ENCODE peak calls at places on chromosomes 4 and X, in ten cellular contexts. O, X, B, C, D, U, Q, E, M and Y are unnamed samples. For H3K4me1, the result is how much of the 10 kb centered on the place peaks cover.

GRCh38 chr4:77959566-77960338 is 97.1 kb downstream of the MRPL1 start:
- ATAC-seq in O (no peak), X (peak), B (no peak), C (peak), D (no peak), U (peak), Q (peak), E (peak), M (peak), Y (no peak)

GRCh38 chr4:148229798-148230197 is 212.4 kb downstream of the NR3C2 start:
- ATAC-seq in O (no peak), X (no peak), B (no peak), C (no peak), D (no peak), U (no peak), Q (no peak), E (no peak), M (no peak), Y (no peak)

GRCh38 chrX:9923357-9923756 is 43.8 kb upstream of the CLDN34 start:
- ATAC-seq in O (no peak), X (no peak), B (no peak), C (no peak), D (peak), U (no peak), Q (no peak), E (no peak), M (no peak), Y (no peak)

GRCh38 chr4:145525291-145525740 is 43.7 kb downstream of the SMAD1 start:
- ATAC-seq in O (no peak), X (no peak), B (peak), C (no peak), D (no peak), U (no peak), Q (no peak), E (peak), M (no peak), Y (no peak)

GRCh38 chrX:40721489-40722106 is 13.7 kb downstream of the MED14 start:
- ATAC-seq in O (no peak), X (no peak), B (no peak), C (no peak), D (peak), U (no peak), Q (no peak), E (no peak), M (no peak), Y (no peak)

GRCh38 chr4:41232406-41232805 is 18.1 kb upstream of the APBB2 start:
- ATAC-seq in O (no peak), X (no peak), B (no peak), C (peak), D (no peak), U (peak), Q (no peak), E (no peak), M (no peak), Y (no peak)

GRCh38 chrX:43644124-43644701 is 11.9 kb upstream of the MAOA start:
- ATAC-seq in O (peak), X (peak), B (no peak), C (no peak), D (peak), U (no peak), Q (no peak), E (peak), M (peak), Y (no peak)

GRCh38 chr4:75666299-75666698 is 6.9 kb downstream of the G3BP2 start:
- ATAC-seq in O (no peak), X (no peak), B (no peak), C (no peak), D (no peak), U (no peak), Q (no peak), E (no peak), M (no peak), Y (no peak)

GRCh38 chr4:56532239-56532638 is 26.6 kb downstream of the ARL9 start:
- ATAC-seq in O (no peak), X (no peak), B (no peak), C (no peak), D (no peak), U (no peak), Q (no peak), E (no peak), M (no peak), Y (no peak)

GRCh38 chrX:7444967-7445366 is 297.0 kb upstream of the PUDP start:
- ATAC-seq in O (no peak), X (no peak), B (no peak), C (no peak), D (peak), U (no peak), Q (no peak), E (no peak), M (no peak), Y (no peak)

GRCh38 chr4:38384962-38385285 is 279.1 kb upstream of the KLF3 start:
- ATAC-seq in O (no peak), X (no peak), B (no peak), C (no peak), D (no peak), U (no peak), Q (no peak), E (no peak), M (no peak), Y (no peak)

GRCh38 chr4:105698607-105699006 is 9.9 kb downstream of the INTS12 start:
- ATAC-seq in O (no peak), X (no peak), B (no peak), C (no peak), D (no peak), U (no peak), Q (no peak), E (no peak), M (peak), Y (no peak)

DNA sequence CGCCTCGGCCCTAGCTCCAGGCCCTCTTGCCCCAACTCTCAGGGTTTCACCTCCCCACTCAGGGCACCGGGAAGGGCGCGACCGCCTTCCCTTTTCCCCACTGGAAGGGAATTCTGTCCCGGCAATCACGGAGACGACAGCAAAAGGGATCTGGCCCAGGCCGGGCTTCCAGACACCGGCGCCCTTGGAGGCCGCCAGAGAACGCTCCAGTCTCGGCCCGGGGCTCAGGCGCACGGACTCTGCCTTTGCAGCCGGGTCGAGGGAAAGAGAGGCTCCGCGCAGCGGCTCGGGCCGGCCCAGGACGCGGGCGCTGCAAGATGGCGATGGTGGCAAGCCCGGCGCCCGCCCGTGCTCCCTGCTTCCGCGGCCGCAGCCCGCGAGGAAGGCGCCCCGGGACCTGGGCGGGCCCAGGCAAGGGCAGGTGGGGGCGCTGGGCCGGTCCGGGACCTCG is 1.1 kb downstream of the CTBP1 start:
- ATAC-seq in O (peak), X (peak), B (no peak), C (no peak), D (peak), U (peak), Q (peak), E (no peak), M (peak), Y (no peak)
- H3K4me1 ChIP-seq in O (under half), X (half or more), B (under half), C (under half), D (under half), U (under half), Q (half or more), E (under half), M (under half), Y (under half)

GRCh38 chr4:85828295-85828910 is 353.5 kb downstream of the ARHGAP24 start:
- ATAC-seq in O (no peak), X (peak), B (no peak), C (no peak), D (no peak), U (no peak), Q (peak), E (no peak), M (peak), Y (no peak)
- H3K4me1 ChIP-seq in O (under half), X (under half), B (under half), C (under half), D (under half), U (under half), Q (under half), E (under half), M (under half), Y (under half)

DNA sequence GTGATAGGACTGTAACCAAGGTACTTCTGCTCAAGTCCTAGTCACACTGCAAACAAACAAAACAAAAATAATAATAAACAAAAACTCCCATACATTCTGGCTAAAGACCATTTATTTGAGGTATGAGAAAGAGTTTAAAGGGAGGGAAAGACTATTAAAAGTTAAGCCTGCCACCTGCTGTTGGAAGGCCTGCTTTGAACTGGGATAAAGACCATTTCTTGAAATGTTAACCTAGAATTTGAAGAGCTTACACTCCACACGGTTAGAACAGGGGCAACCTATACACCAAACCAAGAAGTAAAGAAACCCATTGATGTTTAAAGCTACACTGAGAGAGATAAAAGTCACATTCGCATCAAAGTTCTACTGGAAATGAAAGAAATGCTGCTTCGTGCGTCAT is 548.7 kb upstream of the DIPK2B start:
- ATAC-seq in O (no peak), X (no peak), B (no peak), C (no peak), D (no peak), U (no peak), Q (no peak), E (no peak), M (no peak), Y (no peak)
- H3K4me1 ChIP-seq in O (half or more), X (under half), B (under half), C (half or more), D (half or more), U (under half), Q (under half), E (under half), M (under half), Y (under half)

GRCh38 chrX:15269618-15270521 is at the start of gene ASB9:
- ATAC-seq in O (peak), X (peak), B (peak), C (peak), D (peak), U (peak), Q (peak), E (peak), M (peak), Y (peak)

GRCh38 chrX:15269120-15269519 is 763 bp downstream of the ASB9 start:
- ATAC-seq in O (peak), X (no peak), B (no peak), C (no peak), D (peak), U (no peak), Q (no peak), E (no peak), M (no peak), Y (no peak)

GRCh38 chrX:15277594-15277993 is 7.7 kb upstream of the ASB9 start:
- ATAC-seq in O (no peak), X (no peak), B (peak), C (no peak), D (no peak), U (no peak), Q (peak), E (no peak), M (peak), Y (no peak)

GRCh38 chrX:15274946-15275345 is 5.1 kb upstream of the ASB9 start:
- ATAC-seq in O (no peak), X (no peak), B (no peak), C (no peak), D (no peak), U (no peak), Q (no peak), E (no peak), M (no peak), Y (no peak)
- H3K4me1 ChIP-seq in O (under half), X (under half), B (under half), C (under half), D (under half), U (under half), Q (under half), E (under half), M (under half), Y (under half)

DNA sequence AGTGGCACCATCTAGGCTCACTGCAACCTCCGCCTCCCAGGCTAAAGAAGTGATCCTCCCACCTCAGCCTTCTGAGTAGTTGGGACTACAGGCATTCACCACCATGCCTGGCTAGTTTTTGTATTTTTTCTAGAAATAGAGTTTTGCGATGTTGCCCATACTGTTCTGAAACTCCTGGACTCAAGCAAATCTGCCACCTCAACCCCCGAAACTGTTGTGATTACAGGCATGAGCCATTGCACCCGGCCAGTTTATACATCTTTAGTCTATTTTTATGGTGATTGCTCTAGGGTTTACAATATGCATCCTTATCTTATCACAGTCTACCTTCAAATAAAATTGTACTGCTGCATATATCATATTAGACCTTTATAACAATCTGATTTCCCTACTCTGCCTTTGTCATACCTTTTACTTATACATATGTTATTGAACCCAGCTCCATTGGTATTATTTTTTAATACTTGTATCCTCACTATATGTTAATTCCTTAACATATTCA is 56.9 kb downstream of the SOWAHB start:
- ATAC-seq in O (no peak), X (no peak), B (no peak), C (no peak), D (no peak), U (no peak), Q (no peak), E (no peak), M (no peak), Y (no peak)
- H3K4me1 ChIP-seq in O (under half), X (under half), B (under half), C (under half), D (under half), U (under half), Q (under half), E (under half), M (under half), Y (under half)

DNA sequence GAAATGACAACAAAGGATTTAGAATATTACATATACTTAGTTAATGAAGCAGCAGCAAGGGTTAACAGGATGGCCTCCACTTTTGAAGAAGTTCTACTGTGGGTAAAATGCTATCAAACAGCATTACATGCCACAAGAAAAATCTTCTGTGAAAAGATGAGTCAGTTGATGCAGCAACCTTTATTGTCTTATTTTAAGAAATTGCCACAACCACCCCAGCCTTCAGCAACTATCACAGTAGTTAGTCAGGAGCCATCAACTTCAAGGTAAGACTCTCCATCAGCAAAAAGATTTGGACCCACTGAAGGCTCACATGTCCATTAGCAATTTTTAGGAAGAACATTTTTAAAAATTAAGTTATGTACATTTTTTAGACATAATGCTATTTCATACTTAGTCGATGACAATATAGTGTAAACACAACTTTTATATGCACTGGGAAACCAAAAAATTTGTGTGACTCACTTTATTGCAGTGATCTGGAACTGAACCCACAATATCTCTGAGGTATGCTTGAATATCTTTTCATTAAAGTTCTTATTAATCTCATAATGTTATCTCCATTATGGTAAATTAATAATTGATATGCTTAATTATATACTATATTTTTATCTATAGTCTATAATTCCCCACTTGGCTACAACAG is 81.2 kb downstream of the SPCS3 start:
- ATAC-seq in O (no peak), X (no peak), B (no peak), C (no peak), D (peak), U (no peak), Q (no peak), E (no peak), M (no peak), Y (no peak)
- H3K4me1 ChIP-seq in O (under half), X (under half), B (under half), C (under half), D (under half), U (under half), Q (under half), E (under half), M (under half), Y (under half)

GRCh38 chr4:2592572-2592971 is 56.1 kb downstream of the FAM193A start:
- ATAC-seq in O (peak), X (peak), B (peak), C (peak), D (no peak), U (peak), Q (no peak), E (peak), M (peak), Y (no peak)

GRCh38 chr4:2593003-2593402 is 56.6 kb downstream of the FAM193A start:
- ATAC-seq in O (peak), X (no peak), B (peak), C (no peak), D (no peak), U (peak), Q (no peak), E (peak), M (peak), Y (no peak)

GRCh38 chr4:2598661-2599654 is 62.5 kb downstream of the FAM193A start:
- ATAC-seq in O (peak), X (peak), B (peak), C (peak), D (no peak), U (peak), Q (no peak), E (peak), M (peak), Y (no peak)

GRCh38 chr4:2595436-2595835 is 59.0 kb downstream of the FAM193A start:
- ATAC-seq in O (no peak), X (no peak), B (no peak), C (no peak), D (no peak), U (no peak), Q (no peak), E (no peak), M (no peak), Y (no peak)

DNA sequence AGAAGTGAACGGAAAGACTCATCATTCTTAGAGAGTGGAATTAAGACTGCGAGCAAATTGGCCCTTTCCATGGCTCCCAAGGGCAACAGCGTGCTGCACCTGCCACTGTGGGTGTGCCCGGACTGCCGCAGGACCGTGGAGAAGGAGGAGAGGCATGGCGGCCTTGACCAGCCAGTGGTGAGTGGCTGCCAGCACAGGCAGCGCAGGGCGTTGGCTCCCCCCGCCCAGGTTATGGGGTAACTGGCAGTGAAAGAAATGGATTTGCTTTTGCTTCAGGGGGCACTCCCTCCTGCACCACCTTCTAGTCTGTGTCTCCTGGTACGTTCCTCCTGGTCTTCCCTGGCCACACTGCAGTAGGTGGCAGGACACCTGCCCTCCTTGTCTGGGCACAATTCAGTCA is 59.7 kb downstream of the FAM193A start:
- ATAC-seq in O (no peak), X (no peak), B (no peak), C (no peak), D (peak), U (no peak), Q (no peak), E (no peak), M (no peak), Y (no peak)
- H3K4me1 ChIP-seq in O (under half), X (under half), B (under half), C (under half), D (under half), U (under half), Q (half or more), E (under half), M (under half), Y (under half)